ENCODE peak calls at places on chromosomes 2 and 18, in eight cellular contexts. One of them, this sample, is unnamed. For H4K20me1, the result is how much of the 10 kb centered on the place peaks cover.

GRCh38 chr2:175234153-175234552 is 52.6 kb upstream of the ATP5MC3 start:
- DNase-seq in fibroblast of lung: no peak
- DNase-seq in GM23248: no peak
- DNase-seq in IMR-90: no peak
- DNase-seq in K562: no peak
- DNase-seq in H1: no peak
- DNase-seq in HCT116: no peak
- DNase-seq in H9: no peak
- DNase-seq in this sample: no peak

GRCh38 chr2:56464613-56465012 is 280.8 kb downstream of the CCDC85A start:
- DNase-seq in fibroblast of lung: no peak
- DNase-seq in GM23248: peak
- DNase-seq in IMR-90: no peak
- DNase-seq in K562: no peak
- DNase-seq in H1: no peak
- DNase-seq in HCT116: no peak
- DNase-seq in H9: no peak
- DNase-seq in this sample: no peak

GRCh38 chr2:174633621-174633927 is 36.0 kb upstream of the WIPF1 start:
- DNase-seq in fibroblast of lung: no peak
- DNase-seq in GM23248: peak
- DNase-seq in IMR-90: no peak
- DNase-seq in K562: no peak
- DNase-seq in H1: no peak
- DNase-seq in HCT116: no peak
- DNase-seq in H9: no peak
- DNase-seq in this sample: no peak

GRCh38 chr2:130911996-130912395 is 75.3 kb downstream of the ARHGEF4 start:
- DNase-seq in fibroblast of lung: no peak
- DNase-seq in GM23248: no peak
- DNase-seq in IMR-90: no peak
- DNase-seq in K562: no peak
- DNase-seq in H1: peak
- DNase-seq in HCT116: no peak
- DNase-seq in H9: no peak
- DNase-seq in this sample: no peak

GRCh38 chr2:10253596-10254372 is 48.9 kb upstream of the HPCAL1 start:
- DNase-seq in fibroblast of lung: no peak
- DNase-seq in GM23248: no peak
- DNase-seq in IMR-90: no peak
- DNase-seq in K562: peak
- DNase-seq in H1: no peak
- DNase-seq in HCT116: no peak
- DNase-seq in H9: no peak
- DNase-seq in this sample: no peak

GRCh38 chr18:62436636-62437519 is 85.9 kb upstream of the ZCCHC2 start:
- DNase-seq in fibroblast of lung: peak
- DNase-seq in GM23248: peak
- DNase-seq in IMR-90: peak
- DNase-seq in K562: no peak
- DNase-seq in H1: no peak
- DNase-seq in HCT116: no peak
- DNase-seq in H9: no peak
- DNase-seq in this sample: no peak

GRCh38 chr2:75570948-75571729 is 10.4 kb upstream of the EVA1A start:
- DNase-seq in fibroblast of lung: peak
- DNase-seq in GM23248: peak
- DNase-seq in IMR-90: peak
- DNase-seq in K562: no peak
- DNase-seq in H1: no peak
- DNase-seq in HCT116: no peak
- DNase-seq in H9: no peak
- DNase-seq in this sample: no peak

GRCh38 chr2:118430510-118431187 is 342.4 kb downstream of the INSIG2 start:
- DNase-seq in fibroblast of lung: peak
- DNase-seq in GM23248: peak
- DNase-seq in IMR-90: no peak
- DNase-seq in K562: no peak
- DNase-seq in H1: no peak
- DNase-seq in HCT116: no peak
- DNase-seq in H9: no peak
- DNase-seq in this sample: peak

GRCh38 chr2:72803626-72804320 is 22.1 kb downstream of the EXOC6B start:
- DNase-seq in fibroblast of lung: no peak
- DNase-seq in GM23248: no peak
- DNase-seq in IMR-90: no peak
- DNase-seq in K562: no peak
- DNase-seq in H1: no peak
- DNase-seq in HCT116: no peak
- DNase-seq in H9: no peak
- DNase-seq in this sample: no peak

GRCh38 chr2:20940481-20940795 is 103.4 kb downstream of the APOB start:
- DNase-seq in fibroblast of lung: no peak
- DNase-seq in GM23248: no peak
- DNase-seq in IMR-90: no peak
- DNase-seq in K562: no peak
- DNase-seq in H1: no peak
- DNase-seq in HCT116: no peak
- DNase-seq in H9: no peak
- DNase-seq in this sample: no peak

GRCh38 chr18:13915973-13916372 is 637 bp upstream of the MC2R start:
- DNase-seq in fibroblast of lung: peak
- DNase-seq in GM23248: no peak
- DNase-seq in IMR-90: no peak
- DNase-seq in K562: no peak
- DNase-seq in H1: peak
- DNase-seq in HCT116: no peak
- DNase-seq in H9: no peak
- DNase-seq in this sample: no peak

GRCh38 chr2:32591669-32592463 is 36.0 kb upstream of the TTC27 start:
- DNase-seq in fibroblast of lung: peak
- DNase-seq in GM23248: no peak
- DNase-seq in IMR-90: peak
- DNase-seq in K562: no peak
- DNase-seq in H1: no peak
- DNase-seq in HCT116: no peak
- DNase-seq in H9: no peak
- DNase-seq in this sample: no peak

GRCh38 chr18:28457784-28458183 is 280.9 kb upstream of the CDH2 start:
- DNase-seq in fibroblast of lung: no peak
- DNase-seq in GM23248: no peak
- DNase-seq in IMR-90: no peak
- DNase-seq in K562: no peak
- DNase-seq in H1: no peak
- DNase-seq in HCT116: no peak
- DNase-seq in H9: no peak
- DNase-seq in this sample: no peak

GRCh38 chr2:215660687-215661086 is 224.8 kb upstream of the FN1 start:
- DNase-seq in fibroblast of lung: peak
- DNase-seq in GM23248: peak
- DNase-seq in IMR-90: peak
- DNase-seq in K562: no peak
- DNase-seq in H1: no peak
- DNase-seq in HCT116: no peak
- DNase-seq in H9: no peak
- DNase-seq in this sample: no peak

GRCh38 chr2:236968101-236968886 is 117.4 kb upstream of the COPS8 start:
- DNase-seq in fibroblast of lung: no peak
- DNase-seq in GM23248: no peak
- DNase-seq in IMR-90: no peak
- DNase-seq in K562: no peak
- DNase-seq in H1: no peak
- DNase-seq in HCT116: no peak
- DNase-seq in H9: no peak
- DNase-seq in this sample: no peak

DNA sequence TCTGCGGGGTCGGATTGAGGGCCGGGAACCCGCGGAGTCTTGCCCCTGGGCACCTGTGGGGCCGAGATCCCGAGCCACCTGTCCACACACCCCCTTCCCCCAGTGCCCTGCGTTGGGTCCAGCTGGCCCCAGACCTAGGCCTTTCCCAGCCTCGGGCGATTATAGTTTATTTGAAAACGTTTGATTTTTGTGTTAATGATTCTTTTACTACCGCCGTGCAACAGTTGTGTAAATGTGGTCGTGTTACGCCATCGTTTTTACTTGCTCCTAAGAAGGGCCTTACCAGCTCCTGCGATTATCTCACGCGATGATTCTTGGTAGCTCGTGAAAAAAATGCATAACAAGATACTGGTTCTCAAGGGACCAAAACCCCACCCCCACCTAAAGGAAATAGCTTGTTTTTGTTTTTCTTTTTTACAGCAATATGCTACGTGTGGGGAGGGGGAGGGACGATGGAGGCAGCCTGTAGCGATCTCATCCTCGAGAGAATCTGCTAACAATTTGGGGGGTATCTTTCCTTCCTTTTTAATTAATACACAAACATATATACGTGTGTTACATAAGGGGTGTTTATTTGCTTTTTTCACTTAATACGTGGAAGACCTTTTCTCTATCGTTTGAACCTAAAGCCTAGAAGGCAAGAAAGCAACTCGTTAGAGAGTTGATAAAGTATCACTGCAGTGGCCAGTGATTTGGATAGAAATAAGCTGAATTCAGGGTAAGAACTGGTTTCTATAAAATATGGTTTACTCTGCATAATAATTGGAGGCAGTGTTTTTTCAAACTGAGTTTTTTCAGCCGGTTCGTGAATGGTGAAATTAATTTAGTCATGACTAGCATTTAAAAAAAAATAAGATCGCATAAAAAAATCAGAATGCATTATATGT is 1.1 kb downstream of the ZDBF2 start:
- DNase-seq in fibroblast of lung: peak
- DNase-seq in GM23248: peak
- DNase-seq in IMR-90: peak
- DNase-seq in K562: no peak
- DNase-seq in H1: no peak
- DNase-seq in HCT116: no peak
- DNase-seq in H9: no peak
- DNase-seq in this sample: no peak
- H3K9ac ChIP-seq in fibroblast of lung: peak
- H3K9ac ChIP-seq in GM23248: peak
- H3K9ac ChIP-seq in IMR-90: peak
- H3K9ac ChIP-seq in K562: peak
- H3K9ac ChIP-seq in H1: peak
- H3K9ac ChIP-seq in HCT116: peak
- H3K9ac ChIP-seq in H9: peak
- H3K9ac ChIP-seq in this sample: peak

GRCh38 chr2:1718339-1719220 is 25.7 kb downstream of the PXDN start:
- DNase-seq in fibroblast of lung: no peak
- DNase-seq in GM23248: no peak
- DNase-seq in IMR-90: no peak
- DNase-seq in K562: no peak
- DNase-seq in H1: peak
- DNase-seq in HCT116: no peak
- DNase-seq in H9: no peak
- DNase-seq in this sample: no peak
- H4K20me1 ChIP-seq in fibroblast of lung: under half
- H4K20me1 ChIP-seq in GM23248: under half
- H4K20me1 ChIP-seq in IMR-90: half or more
- H4K20me1 ChIP-seq in K562: under half
- H4K20me1 ChIP-seq in H1: under half
- H4K20me1 ChIP-seq in HCT116: under half
- H4K20me1 ChIP-seq in H9: under half
- H4K20me1 ChIP-seq in this sample: under half

DNA sequence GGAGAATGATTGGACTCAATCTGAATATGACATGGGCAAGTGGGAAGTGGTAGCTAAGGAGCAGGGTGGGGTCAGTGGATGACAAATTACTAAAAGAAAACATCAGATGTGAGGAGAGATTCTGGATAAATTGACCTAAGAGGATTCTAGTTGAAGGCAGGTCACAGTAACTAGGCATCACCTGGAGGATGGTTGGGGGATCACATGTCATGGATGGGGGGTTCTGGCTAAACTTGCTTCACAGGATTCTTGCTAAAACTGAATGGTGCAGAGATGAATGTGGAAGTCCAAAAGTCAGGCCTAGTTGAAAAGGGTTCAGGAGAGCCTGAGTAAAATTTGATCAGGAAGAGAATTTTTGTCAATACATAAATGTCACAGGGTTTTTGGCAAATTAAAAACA is 18.3 kb downstream of the CLHC1 start:
- DNase-seq in fibroblast of lung: no peak
- DNase-seq in GM23248: no peak
- DNase-seq in IMR-90: no peak
- DNase-seq in K562: no peak
- DNase-seq in H1: no peak
- DNase-seq in HCT116: no peak
- DNase-seq in H9: no peak
- DNase-seq in this sample: no peak
- H3K9ac ChIP-seq in fibroblast of lung: no peak
- H3K9ac ChIP-seq in GM23248: no peak
- H3K9ac ChIP-seq in IMR-90: no peak
- H3K9ac ChIP-seq in K562: no peak
- H3K9ac ChIP-seq in H1: no peak
- H3K9ac ChIP-seq in HCT116: no peak
- H3K9ac ChIP-seq in H9: no peak
- H3K9ac ChIP-seq in this sample: no peak

GRCh38 chr18:55522011-55522410 is 66.0 kb downstream of the TCF4 start:
- DNase-seq in fibroblast of lung: no peak
- DNase-seq in GM23248: no peak
- DNase-seq in IMR-90: no peak
- DNase-seq in K562: peak
- DNase-seq in H1: peak
- DNase-seq in HCT116: no peak
- DNase-seq in H9: peak
- DNase-seq in this sample: no peak
- H4K20me1 ChIP-seq in fibroblast of lung: under half
- H4K20me1 ChIP-seq in GM23248: under half
- H4K20me1 ChIP-seq in IMR-90: under half
- H4K20me1 ChIP-seq in K562: under half
- H4K20me1 ChIP-seq in H1: under half
- H4K20me1 ChIP-seq in HCT116: under half
- H4K20me1 ChIP-seq in H9: under half
- H4K20me1 ChIP-seq in this sample: under half

GRCh38 chr2:79861059-79861374 is 348.2 kb downstream of the CTNNA2 start:
- DNase-seq in fibroblast of lung: no peak
- DNase-seq in GM23248: no peak
- DNase-seq in IMR-90: no peak
- DNase-seq in K562: no peak
- DNase-seq in H1: no peak
- DNase-seq in HCT116: no peak
- DNase-seq in H9: no peak
- DNase-seq in this sample: no peak
- H3K9ac ChIP-seq in fibroblast of lung: no peak
- H3K9ac ChIP-seq in GM23248: no peak
- H3K9ac ChIP-seq in IMR-90: no peak
- H3K9ac ChIP-seq in K562: no peak
- H3K9ac ChIP-seq in H1: no peak
- H3K9ac ChIP-seq in HCT116: no peak
- H3K9ac ChIP-seq in H9: no peak
- H3K9ac ChIP-seq in this sample: no peak

GRCh38 chr2:222893716-222894115 is 32.9 kb downstream of the ACSL3 start:
- DNase-seq in fibroblast of lung: no peak
- DNase-seq in GM23248: no peak
- DNase-seq in IMR-90: no peak
- DNase-seq in K562: no peak
- DNase-seq in H1: no peak
- DNase-seq in HCT116: no peak
- DNase-seq in H9: no peak
- DNase-seq in this sample: no peak
- H4K20me1 ChIP-seq in fibroblast of lung: under half
- H4K20me1 ChIP-seq in GM23248: under half
- H4K20me1 ChIP-seq in IMR-90: under half
- H4K20me1 ChIP-seq in K562: under half
- H4K20me1 ChIP-seq in H1: under half
- H4K20me1 ChIP-seq in HCT116: under half
- H4K20me1 ChIP-seq in H9: under half
- H4K20me1 ChIP-seq in this sample: under half

GRCh38 chr18:35904389-35905037 is 68.0 kb upstream of the RMP24 start:
- DNase-seq in fibroblast of lung: no peak
- DNase-seq in GM23248: no peak
- DNase-seq in IMR-90: no peak
- DNase-seq in K562: no peak
- DNase-seq in H1: no peak
- DNase-seq in HCT116: no peak
- DNase-seq in H9: no peak
- DNase-seq in this sample: no peak
- H3K9ac ChIP-seq in fibroblast of lung: no peak
- H3K9ac ChIP-seq in GM23248: no peak
- H3K9ac ChIP-seq in IMR-90: no peak
- H3K9ac ChIP-seq in K562: peak
- H3K9ac ChIP-seq in H1: no peak
- H3K9ac ChIP-seq in HCT116: no peak
- H3K9ac ChIP-seq in H9: no peak
- H3K9ac ChIP-seq in this sample: no peak

This sample was measured in keratinocyte.